ENCODE peak calls at places on chromosome 16, in ten cellular contexts. X is upper lobe of right lung, H is fibroblast of lung, D is Caco-2, Y is tibial nerve, U is heart left ventricle, Z is IMR-90, J is tibial artery, O is fibroblast of the aortic adventitia, T is mammary epithelial cell. K is an unnamed sample.
A peak's percentile ranks its signal among the peaks of the same experiment; 100 is the strongest.

GRCh38 chr16:684067-684794 is at the start of gene JMJD8:
- DNase-seq in J (peak; percentile 95), Z (peak; percentile 92), X (peak; percentile 99), H (peak; percentile 94), O (peak; percentile 92), T (peak; percentile 96), Y (peak; percentile 95), D (peak; percentile 97), U (peak; percentile 99), K (peak; percentile 75)

GRCh38 chr16:10923650-10924214 is 18.5 kb downstream of the DEXI start:
- DNase-seq in Z (no peak), X (no peak), T (no peak), D (no peak), O (no peak), H (no peak), U (peak; percentile 90), Y (no peak), J (peak; percentile 81), K (no peak)

GRCh38 chr16:69150146-69150865 is 17.9 kb downstream of the UTP4 start:
- DNase-seq in Y (no peak), Z (peak; percentile 81), J (peak; percentile 54), D (peak; percentile 81), U (no peak), X (no peak), T (peak; percentile 47), H (peak; percentile 58), O (peak; percentile 88), K (peak; percentile 71)

GRCh38 chr16:1194665-1195392 is 30.2 kb downstream of the TPSG1 start:
- DNase-seq in U (no peak), Y (no peak), T (no peak), O (no peak), J (no peak), D (peak; percentile 30), Z (no peak), X (no peak), H (no peak), K (no peak)

GRCh38 chr16:51290410-51290809 is 139.3 kb upstream of the SALL1 start:
- DNase-seq in Y (no peak), D (no peak), O (no peak), T (no peak), J (no peak), Z (no peak), H (no peak), X (no peak), U (no peak), K (no peak)

GRCh38 chr16:16148755-16149154 is 74.5 kb downstream of the ABCC6 start:
- DNase-seq in Y (no peak), D (no peak), J (no peak), X (no peak), O (no peak), U (no peak), T (no peak), Z (no peak), H (peak; percentile 16), K (no peak)

GRCh38 chr16:12296991-12297390 is 320.5 kb downstream of the SNX29 start:
- DNase-seq in J (no peak), T (no peak), H (no peak), Z (no peak), D (no peak), O (no peak), U (no peak), Y (no peak), X (no peak), K (no peak)

GRCh38 chr16:56257666-56258359 is 66.5 kb downstream of the GNAO1 start:
- DNase-seq in T (no peak), Y (no peak), Z (no peak), D (no peak), U (peak; percentile 63), H (no peak), X (no peak), J (no peak), O (no peak), K (no peak)

GRCh38 chr16:80047796-80048649 is 447.5 kb upstream of the MAF start:
- DNase-seq in J (no peak), O (no peak), Y (no peak), T (no peak), D (no peak), H (no peak), X (no peak), Z (no peak), U (no peak), K (no peak)

GRCh38 chr16:22663389-22664064 is 150.4 kb upstream of the HS3ST2 start:
- DNase-seq in U (no peak), H (no peak), X (no peak), O (no peak), Y (no peak), D (no peak), Z (no peak), J (no peak), T (no peak), K (no peak)

GRCh38 chr16:88678224-88678979 is 7.9 kb downstream of the SNAI3 start:
- DNase-seq in Z (no peak), U (no peak), O (no peak), Y (no peak), J (no peak), D (no peak), X (no peak), T (no peak), H (no peak), K (no peak)

GRCh38 chr16:88680554-88681083 is 5.7 kb downstream of the SNAI3 start:
- DNase-seq in O (no peak), X (no peak), H (no peak), J (no peak), T (no peak), D (no peak), Y (no peak), U (no peak), Z (no peak), K (no peak)

GRCh38 chr16:88681084-88681680 is 5.1 kb downstream of the SNAI3 start:
- DNase-seq in U (no peak), T (peak; percentile 14), D (peak; percentile 63), Y (no peak), O (no peak), J (no peak), H (no peak), X (no peak), Z (no peak), K (no peak)

GRCh38 chr16:88684569-88685155 is 1.6 kb downstream of the SNAI3 start:
- DNase-seq in T (no peak), Z (no peak), Y (no peak), D (no peak), J (no peak), X (no peak), H (no peak), U (no peak), O (no peak), K (no peak)

DNA sequence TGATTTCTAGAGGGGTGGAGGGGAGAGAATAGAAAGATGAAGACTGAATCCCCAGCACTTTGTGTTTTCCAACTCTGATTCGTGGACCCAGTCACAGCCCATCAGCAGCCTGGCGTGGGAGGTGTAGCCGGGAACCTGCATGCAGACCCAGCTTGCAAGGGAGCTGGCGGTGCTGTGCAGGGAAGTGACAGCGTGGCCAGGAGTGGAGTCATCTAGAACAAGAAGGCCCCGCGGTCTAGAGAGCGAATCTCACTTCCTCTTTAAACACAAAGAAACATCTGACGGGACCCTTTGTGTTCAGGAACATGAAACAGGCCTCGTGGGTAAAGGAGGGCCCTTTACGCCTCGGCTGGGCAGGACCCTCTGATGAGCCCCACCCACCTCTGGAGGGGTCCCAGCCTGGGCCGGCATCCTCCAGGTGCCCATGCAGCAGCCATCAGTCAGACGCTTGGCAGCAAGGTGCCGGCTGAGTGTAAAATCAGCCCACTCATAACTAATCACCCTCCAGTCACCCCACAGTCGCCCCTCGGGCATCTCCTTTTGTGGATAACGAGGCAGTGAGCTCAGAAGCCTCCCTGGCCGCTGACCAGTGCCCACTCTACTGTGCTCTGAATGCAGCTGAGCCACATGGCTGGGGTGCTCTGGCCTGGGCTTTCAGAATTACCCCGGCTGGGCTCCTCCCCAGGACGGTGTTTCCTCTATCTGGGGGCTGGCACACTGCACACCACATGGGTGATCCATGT is 4.4 kb downstream of the SNAI3 start:
- DNase-seq in O (no peak), T (no peak), U (peak; percentile 77), D (no peak), J (peak; percentile 79), H (peak; percentile 28), X (peak; percentile 81), Y (no peak), Z (peak; percentile 15), K (no peak)
- H3K4me3 ChIP-seq in O (no peak overlapping the region), T (no peak overlapping the region), U (no peak overlapping the region), D (no peak overlapping the region), J (no peak overlapping the region), H (no peak overlapping the region), X (no peak overlapping the region), Y (no peak overlapping the region), Z (no peak overlapping the region), K (no peak overlapping the region)

GRCh38 chr16:74439685-74440084 is 18.4 kb upstream of the CLEC18B start:
- DNase-seq in O (no peak), Z (no peak), U (no peak), J (no peak), Y (no peak), X (no peak), H (no peak), D (no peak), T (no peak), K (no peak)
- TF ChIP-seq CTCF in O (no peak), Z (no peak), U (no peak), J (no peak), Y (no peak), X (no peak), H (no peak), D (no peak), T (no peak), K (no peak)

DNA sequence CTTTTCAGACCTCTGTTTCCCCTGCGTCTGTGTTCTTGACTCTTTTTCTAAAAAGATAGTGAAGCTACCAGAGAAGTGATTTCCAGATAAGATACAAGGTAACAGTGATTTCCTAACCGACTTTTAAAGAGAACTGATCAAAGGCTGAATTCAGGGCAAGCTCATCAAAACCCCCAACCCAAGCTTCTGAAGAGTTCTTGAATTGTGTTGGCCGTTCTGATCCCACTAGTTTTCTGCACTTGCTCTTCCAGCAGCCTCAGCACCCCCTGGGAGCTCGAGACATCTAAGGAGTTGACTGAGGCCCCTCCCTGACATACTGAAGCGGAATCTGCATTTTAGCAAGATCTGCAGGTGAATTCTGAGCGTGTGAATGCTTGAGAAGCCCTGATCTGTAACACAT is 12.7 kb upstream of the NSMCE1 start:
- DNase-seq in J (no peak), O (no peak), X (no peak), D (no peak), Z (no peak), H (no peak), U (no peak), Y (no peak), T (no peak), K (no peak)
- H3K4me3 ChIP-seq in J (no peak overlapping the region), O (no peak overlapping the region), X (no peak overlapping the region), D (no peak overlapping the region), Z (no peak overlapping the region), H (no peak overlapping the region), U (no peak overlapping the region), Y (no peak overlapping the region), T (no peak overlapping the region), K (no peak overlapping the region)

DNA sequence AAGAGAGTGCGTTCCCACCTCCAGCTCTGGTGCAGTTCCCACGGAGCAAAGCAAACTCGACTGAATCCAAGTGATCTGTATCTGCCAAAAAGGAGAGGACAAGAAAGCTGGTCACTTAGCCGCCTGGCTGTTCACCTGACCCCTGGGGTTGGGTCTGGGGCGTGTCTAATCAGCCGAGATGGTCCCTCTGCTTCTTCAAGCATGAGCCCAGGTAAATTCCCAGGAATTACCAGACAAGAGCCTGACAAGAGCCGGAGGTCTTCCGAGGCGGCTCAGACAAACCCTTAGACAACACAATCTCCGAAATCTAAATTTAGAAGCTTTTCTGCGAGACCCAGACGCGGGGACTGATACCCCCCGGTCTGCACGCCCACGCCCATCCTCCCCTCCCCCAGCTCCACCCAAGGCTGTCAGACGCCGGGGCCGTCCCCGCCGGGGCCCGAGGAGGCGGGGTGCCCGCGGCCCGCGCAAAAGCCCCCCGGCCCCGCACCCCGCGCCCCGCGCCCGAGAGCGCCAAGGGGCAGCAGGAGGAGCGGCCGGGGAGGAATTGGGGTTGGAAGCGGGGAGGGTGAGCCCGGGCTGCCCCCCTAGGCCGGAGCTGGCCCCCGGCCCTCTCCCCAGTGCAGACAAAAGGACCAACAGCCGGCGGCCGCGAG is 661 bp downstream of the ZNF821 start:
- DNase-seq in Y (no peak), H (peak; percentile 9), J (peak; percentile 29), O (peak; percentile 13), X (peak; percentile 75), D (peak; percentile 69), U (peak; percentile 40), Z (peak; percentile 6), T (peak; percentile 23), K (no peak)
- TF ChIP-seq CTCF in Y (no peak), H (peak; percentile 31), J (peak; percentile 33), O (peak; percentile 51), X (peak; percentile 39), D (no peak), U (peak; percentile 32), Z (peak; percentile 34), T (no peak), K (peak; percentile 19)